ENCODE peak calls at places on chromosomes 1 and 21, in five cellular contexts. X is sigmoid colon, C is HCT116, Y is cardiac muscle cell, Q is Calu3. J is an unnamed sample.

GRCh38 chr21:35179990-35180557 is 131.0 kb upstream of the RUNX1 start:
- DNase-seq in X (no peak), C (no peak), Y (no peak), Q (peak), J (no peak)

GRCh38 chr1:152449661-152450060 is 35.6 kb upstream of the CRNN start:
- DNase-seq in X (no peak), C (no peak), Y (no peak), Q (no peak), J (no peak)

GRCh38 chr1:79781261-79781660 is 774.7 kb upstream of the ADGRL4 start:
- DNase-seq in X (no peak), C (no peak), Y (no peak), Q (no peak), J (no peak)

GRCh38 chr1:40640314-40641076 is 25.0 kb downstream of the RIMS3 start:
- DNase-seq in X (no peak), C (no peak), Y (no peak), Q (no peak), J (no peak)

GRCh38 chr1:225926551-225927113 is 2.6 kb upstream of the PYCR2 start:
- DNase-seq in X (no peak), C (no peak), Y (no peak), Q (no peak), J (no peak)

GRCh38 chr1:203325004-203325417 is 19.7 kb downstream of the BTG2 start:
- DNase-seq in X (no peak), C (no peak), Y (no peak), Q (no peak), J (no peak)

GRCh38 chr1:19734472-19734999 is 65.2 kb downstream of the TMCO4 start:
- DNase-seq in X (peak), C (no peak), Y (no peak), Q (no peak), J (no peak)

GRCh38 chr1:85623061-85623471 is 42.5 kb downstream of the CCN1 start:
- DNase-seq in X (no peak), C (no peak), Y (no peak), Q (no peak), J (no peak)

GRCh38 chr1:62601412-62601971 is 4.2 kb downstream of the ANGPTL3 start:
- DNase-seq in X (no peak), C (no peak), Y (no peak), Q (no peak), J (no peak)

GRCh38 chr1:235181561-235182245 is 20.7 kb upstream of the RBM34 start:
- DNase-seq in X (no peak), C (no peak), Y (no peak), Q (no peak), J (no peak)

GRCh38 chr21:25657140-25657539 is 18.1 kb downstream of the JAM2 start:
- DNase-seq in X (no peak), C (peak), Y (no peak), Q (no peak), J (no peak)

GRCh38 chr1:155591770-155592169 is 18.2 kb upstream of the MSTO1 start:
- DNase-seq in X (no peak), C (peak), Y (peak), Q (peak), J (no peak)

GRCh38 chr1:31802190-31803150 is 13.4 kb downstream of the SPOCD1 start:
- DNase-seq in X (no peak), C (no peak), Y (no peak), Q (no peak), J (no peak)

GRCh38 chr1:54600947-54601725 is 22.2 kb downstream of the FAM151A start:
- DNase-seq in X (no peak), C (no peak), Y (no peak), Q (no peak), J (no peak)

GRCh38 chr1:234621657-234622335 is 11.8 kb upstream of the IRF2BP2 start:
- DNase-seq in X (no peak), C (no peak), Y (no peak), Q (no peak), J (no peak)

GRCh38 chr1:210373878-210374599 is 45.3 kb downstream of the HHAT start:
- DNase-seq in X (peak), C (peak), Y (peak), Q (peak), J (peak)

GRCh38 chr1:72412286-72412685 is 129.9 kb upstream of the NEGR1 start:
- DNase-seq in X (no peak), C (no peak), Y (no peak), Q (no peak), J (no peak)

GRCh38 chr1:14682941-14683340 is 84.5 kb downstream of the KAZN start:
- DNase-seq in X (no peak), C (no peak), Y (peak), Q (no peak), J (no peak)

GRCh38 chr1:91120421-91120820 is 98.6 kb upstream of the ZNF644 start:
- DNase-seq in X (no peak), C (no peak), Y (no peak), Q (no peak), J (no peak)

GRCh38 chr1:231512147-231512698 is 16.2 kb upstream of the TSNAX start:
- DNase-seq in X (no peak), C (peak), Y (no peak), Q (no peak), J (no peak)

GRCh38 chr1:206513312-206514111 is 6.2 kb downstream of the RASSF5 start:
- DNase-seq in X (peak), C (no peak), Y (no peak), Q (peak), J (no peak)

GRCh38 chr1:21568809-21569385 is 59.7 kb downstream of the ALPL start:
- DNase-seq in X (no peak), C (no peak), Y (no peak), Q (no peak), J (no peak)

GRCh38 chr1:74395492-74395891 is 116.9 kb downstream of the LRRC53 start:
- DNase-seq in X (no peak), C (no peak), Y (no peak), Q (no peak), J (no peak)

GRCh38 chr1:19765623-19766022 is 34.1 kb downstream of the TMCO4 start:
- DNase-seq in X (no peak), C (peak), Y (no peak), Q (peak), J (no peak)

GRCh38 chr1:184945678-184946412 is 28.5 kb downstream of the NIBAN1 start:
- DNase-seq in X (no peak), C (no peak), Y (no peak), Q (no peak), J (no peak)

GRCh38 chr1:224325959-224326358 is 4.0 kb downstream of the NVL start:
- DNase-seq in X (no peak), C (no peak), Y (no peak), Q (no peak), J (no peak)

GRCh38 chr1:25774206-25774804 is 25.7 kb upstream of the SELENON start:
- DNase-seq in X (no peak), C (no peak), Y (no peak), Q (no peak), J (no peak)

GRCh38 chr1:161033751-161034150 is 5.0 kb downstream of the TSTD1 start:
- DNase-seq in X (no peak), C (peak), Y (no peak), Q (no peak), J (no peak)

GRCh38 chr1:1086911-1087341 is 12.8 kb upstream of the RNF223 start:
- DNase-seq in X (no peak), C (no peak), Y (no peak), Q (no peak), J (no peak)

GRCh38 chr1:235024706-235025421 is 103.8 kb downstream of the TOMM20 start:
- DNase-seq in X (peak), C (no peak), Y (no peak), Q (no peak), J (no peak)

GRCh38 chr21:21028275-21028814 is 30.1 kb downstream of the NCAM2 start:
- DNase-seq in X (no peak), C (no peak), Y (no peak), Q (no peak), J (no peak)
- TF ChIP-seq CTCF in X (no peak), C (no peak), Y (no peak), Q (no peak), J (no peak)

DNA sequence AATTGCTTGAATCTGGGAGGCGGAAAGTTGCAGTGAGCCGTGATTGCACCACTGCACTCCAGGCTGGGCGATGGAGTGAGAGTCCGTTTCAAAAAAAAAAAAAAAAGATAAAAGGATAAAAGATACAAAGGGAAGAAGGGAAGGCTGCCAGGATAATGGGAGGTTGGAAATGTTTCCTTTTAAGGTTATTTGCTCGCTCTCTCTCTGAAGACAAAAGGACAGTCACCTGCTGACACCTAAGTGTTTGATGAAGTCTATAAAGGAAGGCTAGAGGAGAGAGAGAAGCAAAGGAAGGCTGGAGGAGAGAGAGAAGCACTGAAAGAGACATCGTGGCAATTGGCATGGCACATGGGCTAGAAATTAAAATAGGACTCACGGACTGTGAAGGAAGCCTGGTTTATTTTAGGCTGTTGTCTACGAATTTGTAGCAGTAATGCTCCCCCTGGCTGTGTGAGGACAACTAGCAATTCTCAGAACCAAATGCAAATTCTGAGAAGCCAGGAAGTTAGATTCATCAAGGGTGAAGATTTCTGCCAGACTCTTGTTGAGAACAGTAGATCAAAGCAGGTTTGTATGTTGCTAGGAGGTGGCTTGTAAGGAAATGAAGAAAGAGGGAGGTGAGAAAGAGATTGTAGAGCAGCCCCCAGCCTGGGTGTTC is 154.2 kb downstream of the ZP4 start:
- DNase-seq in X (no peak), C (no peak), Y (peak), Q (peak), J (no peak)
- TF ChIP-seq CTCF in X (no peak), C (no peak), Y (peak), Q (no peak), J (no peak)

GRCh38 chr21:39022035-39022900 is 161.0 kb downstream of the PSMG1 start:
- DNase-seq in X (peak), C (no peak), Y (no peak), Q (no peak), J (no peak)
- TF ChIP-seq CTCF in X (no peak), C (no peak), Y (no peak), Q (no peak), J (no peak)

GRCh38 chr1:35192853-35193664 is at the start of gene SFPQ:
- DNase-seq in X (peak), C (peak), Y (peak), Q (peak), J (peak)
- TF ChIP-seq CTCF in X (no peak), C (no peak), Y (no peak), Q (no peak), J (no peak)

DNA sequence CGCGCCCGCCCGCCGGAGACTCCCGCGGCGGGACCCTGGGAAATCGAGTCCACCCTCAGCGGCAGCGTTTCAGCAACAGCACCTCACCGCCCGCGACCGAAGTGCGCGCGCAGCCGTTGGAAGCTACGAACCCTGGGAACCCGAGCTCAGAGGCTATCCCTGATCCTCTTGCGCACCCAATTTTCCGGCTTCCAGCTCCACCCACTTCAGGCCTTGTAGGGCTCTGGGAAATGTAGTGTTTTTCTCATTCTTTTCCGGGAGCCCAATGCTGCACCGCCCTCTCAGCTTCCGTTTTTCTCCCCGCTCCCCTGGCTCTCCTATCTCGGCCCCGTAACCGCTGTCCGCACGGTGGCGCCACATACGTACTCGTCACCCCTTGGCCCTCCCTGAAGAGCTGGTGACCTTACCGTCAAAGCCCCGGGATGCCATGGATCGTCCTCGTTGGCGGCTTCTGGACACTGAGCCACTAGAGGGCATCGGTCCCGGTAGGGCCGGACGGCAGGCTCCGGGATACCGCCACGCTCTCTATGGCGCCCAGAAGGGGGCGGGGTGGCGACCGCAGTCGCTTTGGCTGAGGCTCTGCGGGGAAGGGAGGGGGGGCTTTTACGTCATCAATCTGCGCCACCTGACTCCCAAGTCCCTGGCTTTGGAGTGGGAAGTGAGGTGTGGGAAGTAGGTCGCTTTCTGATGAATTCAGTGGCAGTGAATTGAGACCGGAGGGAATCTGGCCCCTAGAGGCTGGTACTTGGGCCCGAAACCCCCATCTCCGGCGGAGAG is at the start of the genes ODR4 and TPR:
- DNase-seq in X (peak), C (peak), Y (peak), Q (peak), J (peak)
- TF ChIP-seq CTCF in X (peak), C (peak), Y (peak), Q (peak), J (peak)

GRCh38 chr1:170665625-170666024 is 1.7 kb downstream of the PRRX1 start:
- DNase-seq in X (no peak), C (no peak), Y (no peak), Q (no peak), J (no peak)

GRCh38 chr1:170666661-170667060 is 2.7 kb downstream of the PRRX1 start:
- DNase-seq in X (no peak), C (no peak), Y (no peak), Q (no peak), J (no peak)

GRCh38 chr1:170664283-170664827 is 424 bp downstream of the PRRX1 start:
- DNase-seq in X (peak), C (no peak), Y (peak), Q (peak), J (no peak)

GRCh38 chr1:170663441-170664282 is at the start of gene PRRX1:
- DNase-seq in X (no peak), C (no peak), Y (no peak), Q (no peak), J (no peak)

GRCh38 chr1:170664828-170665617 is 1.1 kb downstream of the PRRX1 start:
- DNase-seq in X (peak), C (no peak), Y (peak), Q (peak), J (peak)
- TF ChIP-seq CTCF in X (no peak), C (no peak), Y (peak), Q (peak), J (no peak)